ENCODE peak calls at places on chromosomes 1 and 21, in four cellular contexts. W is mesendoderm, X is AG04450, V is right cardiac atrium. N is an unnamed sample.

GRCh38 chr1:147892731-147893214 is 9.8 kb upstream of the GJA8 start:
- DNase-seq in V (no peak), X (peak; percentile 24), W (peak; percentile 68), N (peak; percentile 52)

GRCh38 chr1:66542811-66543767 is 9.1 kb downstream of the SGIP1 start:
- DNase-seq in V (peak; percentile 71), W (peak; percentile 70), X (peak; percentile 66), N (peak; percentile 88)

GRCh38 chr21:43355925-43356289 is 71.0 kb downstream of the SIK1 start:
- DNase-seq in X (no peak), W (peak; percentile 50), V (peak; percentile 43), N (no peak)

GRCh38 chr1:108601708-108602410 is 42.0 kb downstream of the EEIG2 start:
- DNase-seq in X (no peak), W (peak; percentile 36), V (no peak), N (no peak)

GRCh38 chr1:53175302-53175913 is 21.2 kb upstream of the CPT2 start:
- DNase-seq in X (no peak), V (no peak), W (no peak), N (no peak)

GRCh38 chr1:64920936-64921589 is 45.3 kb downstream of the JAK1 start:
- DNase-seq in V (no peak), X (no peak), W (no peak), N (peak; percentile 78)

GRCh38 chr1:179883739-179884138 is 1.7 kb downstream of the TOR1AIP1 start:
- DNase-seq in W (peak; percentile 86), V (no peak), X (no peak), N (peak; percentile 18)

GRCh38 chr1:36387141-36387949 is 1.6 kb upstream of the STK40 start:
- DNase-seq in V (no peak), W (peak; percentile 94), X (no peak), N (peak; percentile 77)

GRCh38 chr1:220007438-220007837 is 38.9 kb downstream of the EPRS1 start:
- DNase-seq in W (peak; percentile 40), V (no peak), X (no peak), N (peak; percentile 53)

GRCh38 chr1:3403388-3404179 is 50.9 kb upstream of the ARHGEF16 start:
- DNase-seq in W (peak; percentile 58), V (no peak), X (no peak), N (no peak)

GRCh38 chr1:223285452-223285851 is 78.5 kb downstream of the SUSD4 start:
- DNase-seq in W (no peak), V (no peak), X (no peak), N (no peak)

GRCh38 chr1:212415107-212415841 is 588 bp upstream of the PACC1 start:
- DNase-seq in V (no peak), X (no peak), W (peak; percentile 46), N (no peak)

GRCh38 chr1:88029142-88029541 is 654.9 kb upstream of the PKN2 start:
- DNase-seq in W (peak; percentile 72), V (no peak), X (no peak), N (no peak)

GRCh38 chr1:97895278-97895677 is 25.6 kb downstream of the DPYD start:
- DNase-seq in X (no peak), V (no peak), W (no peak), N (no peak)

GRCh38 chr1:200929530-200930278 is 35.0 kb downstream of the INAVA start:
- DNase-seq in X (no peak), V (no peak), W (no peak), N (no peak)

GRCh38 chr1:61079898-61080336 is 2.4 kb upstream of the NFIA start:
- DNase-seq in X (peak; percentile 34), V (peak; percentile 94), W (peak; percentile 89), N (peak; percentile 82)

GRCh38 chr1:30887485-30888315 is 20.9 kb downstream of the SDC3 start:
- DNase-seq in X (peak; percentile 10), W (peak; percentile 75), V (no peak), N (peak; percentile 60)

GRCh38 chr1:228004887-228005462 is 1.8 kb upstream of the WNT3A start:
- DNase-seq in W (peak; percentile 23), X (no peak), V (no peak), N (no peak)

GRCh38 chr1:24709748-24710416 is 35.4 kb upstream of the CLIC4 start:
- DNase-seq in X (no peak), W (no peak), V (no peak), N (no peak)

GRCh38 chr1:21644348-21644747 is 24.8 kb downstream of the RAP1GAP start:
- DNase-seq in V (peak; percentile 36), W (no peak), X (no peak), N (no peak)

GRCh38 chr1:235411489-235412486 is 44.6 kb downstream of the TBCE start:
- DNase-seq in W (peak; percentile 33), X (no peak), V (no peak), N (peak; percentile 36)

GRCh38 chr1:220278991-220279390 is 6.7 kb upstream of the RAB3GAP2 start:
- DNase-seq in V (no peak), W (no peak), X (no peak), N (peak; percentile 19)

GRCh38 chr1:92192246-92192645 is 25.5 kb upstream of the C1orf146 start:
- DNase-seq in V (no peak), X (no peak), W (no peak), N (no peak)

GRCh38 chr1:41102208-41102607 is 80.7 kb upstream of the SLFNL1 start:
- DNase-seq in X (peak; percentile 92), V (peak; percentile 94), W (no peak), N (peak; percentile 93)

GRCh38 chr1:145872421-145872891 is 13.2 kb downstream of the ANKRD35 start:
- DNase-seq in X (no peak), V (peak; percentile 91), W (peak; percentile 48), N (peak; percentile 30)

GRCh38 chr1:39129514-39129913 is 75.0 kb upstream of the MACF1 start:
- DNase-seq in W (peak; percentile 70), V (no peak), X (no peak), N (peak; percentile 47)

GRCh38 chr1:60982539-60982938 is 99.8 kb upstream of the NFIA start:
- DNase-seq in V (no peak), X (no peak), W (no peak), N (no peak)

GRCh38 chr1:165114022-165114888 is 242.3 kb downstream of the LMX1A start:
- DNase-seq in W (peak; percentile 75), V (no peak), X (no peak), N (peak; percentile 51)

GRCh38 chr1:91948501-91949355 is 473 bp upstream of the BRDT start:
- DNase-seq in W (peak; percentile 36), V (no peak), X (no peak), N (no peak)

GRCh38 chr21:41611966-41612606 is 104.1 kb upstream of the TMPRSS2 start:
- DNase-seq in W (peak; percentile 76), V (no peak), X (no peak), N (no peak)

GRCh38 chr1:160664573-160665051 is 17.8 kb upstream of the SLAMF1 start:
- DNase-seq in X (no peak), V (no peak), W (no peak), N (no peak)